ENCODE peak calls at places on chromosomes 16 and 17, in nine cellular contexts. P is Ammon's horn; W is left lobe of liver; U is stimulated activated CD4-positive, alpha-beta T cell treated with anti-CD3 and anti-CD28 coated beads, TNF-alpha, amount 100 ng/mL, for 48 hours; Z is ELF-1; Q is OCI-M1; R is posterior cingulate gyrus; K is heart right ventricle; T is activated CD4-positive, alpha-beta T cell treated with anti-CD3 and anti-CD28 coated beads for 4 hours. C is an unnamed sample.

GRCh38 chr17:56630202-56630601 is 36.7 kb downstream of the NOG start:
- DNase-seq in P (no peak), T (no peak), R (no peak), K (no peak), Z (no peak), U (no peak), W (no peak), Q (no peak), C (no peak)

GRCh38 chr17:16941072-16941641 is 30.8 kb downstream of the TNFRSF13B start:
- DNase-seq in Z (no peak), T (no peak), R (no peak), Q (no peak), P (no peak), K (no peak), U (no peak), W (peak), C (no peak)

GRCh38 chr16:30526137-30526822 is at the start of gene ZNF768:
- DNase-seq in R (peak), W (no peak), Z (peak), U (no peak), T (peak), K (no peak), P (peak), Q (peak), C (peak)

GRCh38 chr17:42617956-42618431 is 8.5 kb downstream of the TUBG1 start:
- DNase-seq in K (no peak), Z (no peak), R (no peak), P (no peak), T (no peak), Q (peak), W (no peak), U (no peak), C (no peak)

GRCh38 chr17:73386561-73386960 is 74.8 kb upstream of the CDC42EP4 start:
- DNase-seq in T (no peak), Z (no peak), U (no peak), W (no peak), K (no peak), R (no peak), P (no peak), Q (no peak), C (no peak)

GRCh38 chr17:72749119-72749572 is 343.3 kb downstream of the SLC39A11 start:
- DNase-seq in Q (no peak), K (no peak), P (no peak), T (no peak), W (peak), R (no peak), Z (no peak), U (no peak), C (no peak)

GRCh38 chr17:34012709-34013375 is 242.2 kb upstream of the CCL2 start:
- DNase-seq in T (no peak), K (no peak), Q (no peak), W (no peak), U (no peak), R (no peak), P (no peak), Z (no peak), C (no peak)

GRCh38 chr16:17420821-17421220 is 49.9 kb downstream of the XYLT1 start:
- DNase-seq in R (no peak), P (no peak), U (no peak), T (no peak), K (no peak), Z (no peak), W (no peak), Q (no peak), C (no peak)

GRCh38 chr16:50025544-50025931 is 513 bp downstream of the CNEP1R1 start:
- DNase-seq in R (no peak), U (no peak), P (no peak), Q (peak), K (no peak), W (no peak), Z (no peak), T (peak), C (peak)

GRCh38 chr17:40373324-40373723 is 8.8 kb upstream of the GJD3 start:
- DNase-seq in K (no peak), U (no peak), W (no peak), Z (no peak), T (no peak), P (no peak), Q (no peak), R (no peak), C (peak)

GRCh38 chr17:76447931-76448652 is 4.9 kb downstream of the UBE2O start:
- DNase-seq in P (no peak), Z (no peak), K (peak), T (no peak), W (no peak), R (no peak), U (no peak), Q (no peak), C (peak)

GRCh38 chr16:87789437-87790277 is 23.9 kb upstream of the KLHDC4 start:
- DNase-seq in W (peak), T (no peak), U (no peak), Q (no peak), Z (peak), P (no peak), K (no peak), R (no peak), C (peak)

C was measured in ELR.